ENCODE peak calls at places on chromosomes 1 and 21, in eight cellular contexts. J is mesendoderm; D is HT1080; I is stimulated activated CD4-positive, alpha-beta T cell treated with anti-CD3 and anti-CD28 coated beads, TNF-alpha, amount 100 ng/mL, for 4 hours; M is progenitor cell of endocrine pancreas; R is HCT116; Z is Kasumi-1; W is breast epithelium. N is an unnamed sample.

GRCh38 chr1:26016258-26016943 is 5.2 kb upstream of the EXTL1 start:
- DNase-seq in D (no peak), R (no peak), Z (peak), J (no peak), I (no peak), W (no peak), M (no peak), N (no peak)

GRCh38 chr21:45931397-45931969 is 50.1 kb upstream of the COL6A1 start:
- DNase-seq in R (no peak), W (no peak), D (no peak), M (no peak), J (no peak), I (no peak), Z (no peak), N (no peak)

GRCh38 chr1:173868266-173869107 is at the start of gene ZBTB37:
- DNase-seq in D (no peak), R (peak), Z (peak), J (peak), M (peak), W (peak), I (peak), N (peak)

GRCh38 chr1:3633344-3634058 is 8.7 kb downstream of the TPRG1L start:
- DNase-seq in W (no peak), J (no peak), D (no peak), M (no peak), Z (no peak), I (no peak), R (no peak), N (no peak)

GRCh38 chr1:15946546-15947381 is 29.1 kb downstream of the ZBTB17 start:
- DNase-seq in J (no peak), Z (no peak), D (no peak), M (no peak), I (no peak), W (peak), R (no peak), N (no peak)

GRCh38 chr1:61869691-61870109 is 127.4 kb downstream of the PATJ start:
- DNase-seq in W (no peak), D (no peak), R (no peak), I (no peak), M (no peak), Z (no peak), J (no peak), N (no peak)

GRCh38 chr21:44510508-44511218 is 29.3 kb downstream of the KRTAP10-1 start:
- DNase-seq in I (peak), J (peak), W (peak), M (peak), D (peak), R (peak), Z (peak), N (peak)

GRCh38 chr1:25619101-25619890 is 2.7 kb downstream of the MAN1C1 start:
- DNase-seq in M (peak), R (no peak), W (no peak), I (no peak), Z (peak), J (peak), D (peak), N (no peak)

GRCh38 chr1:236880209-236880608 is 85.1 kb downstream of the MTR start:
- DNase-seq in M (no peak), I (no peak), J (no peak), R (no peak), W (no peak), Z (no peak), D (no peak), N (no peak)

GRCh38 chr1:158014702-158015320 is 21.4 kb downstream of the KIRREL1 start:
- DNase-seq in Z (no peak), J (no peak), D (no peak), I (no peak), M (no peak), R (no peak), W (no peak), N (no peak)

GRCh38 chr1:221992427-221992826 is 250.5 kb upstream of the DUSP10 start:
- DNase-seq in M (no peak), D (no peak), R (no peak), Z (no peak), I (no peak), W (no peak), J (no peak), N (no peak)